ENCODE peak calls at places on chromosomes 12 and 14, in five cellular contexts. One of them, this sample, is unnamed.

GRCh38 chr14:53409974-53410373 is 256.9 kb upstream of the DDHD1 start:
- DNase-seq in GM23248: peak; percentile 68
- DNase-seq in ovary: no peak
- DNase-seq in cardiac muscle cell: no peak
- DNase-seq in esophagus squamous epithelium: no peak
- DNase-seq in this sample: no peak

GRCh38 chr12:58346032-58346632 is 404.8 kb downstream of the ATP23 start:
- DNase-seq in GM23248: peak; percentile 69
- DNase-seq in ovary: no peak
- DNase-seq in cardiac muscle cell: peak; percentile 66
- DNase-seq in esophagus squamous epithelium: no peak
- DNase-seq in this sample: peak; percentile 25

GRCh38 chr14:52259452-52259851 is 8.0 kb upstream of the PTGDR start:
- DNase-seq in GM23248: peak; percentile 14
- DNase-seq in ovary: no peak
- DNase-seq in cardiac muscle cell: peak; percentile 53
- DNase-seq in esophagus squamous epithelium: no peak
- DNase-seq in this sample: no peak

GRCh38 chr12:104360988-104361707 is 57.6 kb downstream of the EID3 start:
- DNase-seq in GM23248: no peak
- DNase-seq in ovary: no peak
- DNase-seq in cardiac muscle cell: peak; percentile 85
- DNase-seq in esophagus squamous epithelium: no peak
- DNase-seq in this sample: peak; percentile 5

GRCh38 chr12:67018105-67018504 is 251.1 kb upstream of the CAND1 start:
- DNase-seq in GM23248: no peak
- DNase-seq in ovary: no peak
- DNase-seq in cardiac muscle cell: no peak
- DNase-seq in esophagus squamous epithelium: no peak
- DNase-seq in this sample: no peak

GRCh38 chr14:103861413-103862392 is 14.3 kb upstream of the PPP1R13B start:
- DNase-seq in GM23248: peak; percentile 31
- DNase-seq in ovary: peak; percentile 52
- DNase-seq in cardiac muscle cell: no peak
- DNase-seq in esophagus squamous epithelium: no peak
- DNase-seq in this sample: no peak

GRCh38 chr14:104604461-104605449 is at the start of gene TMEM179:
- DNase-seq in GM23248: peak; percentile 35
- DNase-seq in ovary: no peak
- DNase-seq in cardiac muscle cell: peak; percentile 32
- DNase-seq in esophagus squamous epithelium: no peak
- DNase-seq in this sample: no peak

GRCh38 chr12:3668479-3669165 is 84.3 kb downstream of the CRACR2A start:
- DNase-seq in GM23248: no peak
- DNase-seq in ovary: no peak
- DNase-seq in cardiac muscle cell: no peak
- DNase-seq in esophagus squamous epithelium: no peak
- DNase-seq in this sample: no peak

GRCh38 chr12:122064780-122065588 is 13.6 kb upstream of the MLXIP start:
- DNase-seq in GM23248: peak; percentile 71
- DNase-seq in ovary: peak; percentile 80
- DNase-seq in cardiac muscle cell: peak; percentile 92
- DNase-seq in esophagus squamous epithelium: no peak
- DNase-seq in this sample: no peak

GRCh38 chr12:48454675-48455074 is 17.7 kb upstream of the ANP32D start:
- DNase-seq in GM23248: peak; percentile 49
- DNase-seq in ovary: no peak
- DNase-seq in cardiac muscle cell: peak; percentile 71
- DNase-seq in esophagus squamous epithelium: no peak
- DNase-seq in this sample: no peak

GRCh38 chr14:76777721-76778120 is 16.5 kb downstream of the VASH1 start:
- DNase-seq in GM23248: no peak
- DNase-seq in ovary: no peak
- DNase-seq in cardiac muscle cell: no peak
- DNase-seq in esophagus squamous epithelium: no peak
- DNase-seq in this sample: no peak

GRCh38 chr12:57983150-57983857 is 41.9 kb downstream of the ATP23 start:
- DNase-seq in GM23248: peak; percentile 75
- DNase-seq in ovary: no peak
- DNase-seq in cardiac muscle cell: peak; percentile 80
- DNase-seq in esophagus squamous epithelium: no peak
- DNase-seq in this sample: peak; percentile 3

GRCh38 chr12:66025477-66025876 is 105.1 kb downstream of the LLPH start:
- DNase-seq in GM23248: no peak
- DNase-seq in ovary: no peak
- DNase-seq in cardiac muscle cell: no peak
- DNase-seq in esophagus squamous epithelium: no peak
- DNase-seq in this sample: no peak

GRCh38 chr14:91417983-91418386 is 365 bp upstream of the CCDC88C start:
- DNase-seq in GM23248: peak; percentile 45
- DNase-seq in ovary: no peak
- DNase-seq in cardiac muscle cell: peak; percentile 22
- DNase-seq in esophagus squamous epithelium: no peak
- DNase-seq in this sample: peak; percentile 67

GRCh38 chr12:120997448-120997847 is 18.8 kb downstream of the C12orf43 start:
- DNase-seq in GM23248: no peak
- DNase-seq in ovary: no peak
- DNase-seq in cardiac muscle cell: no peak
- DNase-seq in esophagus squamous epithelium: no peak
- DNase-seq in this sample: no peak

GRCh38 chr14:65985976-65986375 is 500.2 kb upstream of the CCDC196 start:
- DNase-seq in GM23248: no peak
- DNase-seq in ovary: no peak
- DNase-seq in cardiac muscle cell: peak; percentile 8
- DNase-seq in esophagus squamous epithelium: no peak
- DNase-seq in this sample: no peak

GRCh38 chr12:109624467-109624866 is 50.9 kb downstream of the MVK start:
- DNase-seq in GM23248: no peak
- DNase-seq in ovary: no peak
- DNase-seq in cardiac muscle cell: no peak
- DNase-seq in esophagus squamous epithelium: no peak
- DNase-seq in this sample: no peak

GRCh38 chr12:52305921-52306705 is 14.8 kb upstream of the KRT81 start:
- DNase-seq in GM23248: no peak
- DNase-seq in ovary: no peak
- DNase-seq in cardiac muscle cell: no peak
- DNase-seq in esophagus squamous epithelium: no peak
- DNase-seq in this sample: no peak

GRCh38 chr14:89504602-89505320 is 87.7 kb upstream of the FOXN3 start:
- DNase-seq in GM23248: peak; percentile 86
- DNase-seq in ovary: no peak
- DNase-seq in cardiac muscle cell: peak; percentile 50
- DNase-seq in esophagus squamous epithelium: no peak
- DNase-seq in this sample: no peak

GRCh38 chr12:51910168-51910567 is 2.9 kb downstream of the ACVRL1 start:
- DNase-seq in GM23248: peak; percentile 74
- DNase-seq in ovary: no peak
- DNase-seq in cardiac muscle cell: peak; percentile 32
- DNase-seq in esophagus squamous epithelium: no peak
- DNase-seq in this sample: no peak

GRCh38 chr14:29926228-29926627 is 1.4 kb downstream of the PRKD1 start:
- DNase-seq in GM23248: peak; percentile 29
- DNase-seq in ovary: no peak
- DNase-seq in cardiac muscle cell: peak; percentile 9
- DNase-seq in esophagus squamous epithelium: no peak
- DNase-seq in this sample: no peak

DNA sequence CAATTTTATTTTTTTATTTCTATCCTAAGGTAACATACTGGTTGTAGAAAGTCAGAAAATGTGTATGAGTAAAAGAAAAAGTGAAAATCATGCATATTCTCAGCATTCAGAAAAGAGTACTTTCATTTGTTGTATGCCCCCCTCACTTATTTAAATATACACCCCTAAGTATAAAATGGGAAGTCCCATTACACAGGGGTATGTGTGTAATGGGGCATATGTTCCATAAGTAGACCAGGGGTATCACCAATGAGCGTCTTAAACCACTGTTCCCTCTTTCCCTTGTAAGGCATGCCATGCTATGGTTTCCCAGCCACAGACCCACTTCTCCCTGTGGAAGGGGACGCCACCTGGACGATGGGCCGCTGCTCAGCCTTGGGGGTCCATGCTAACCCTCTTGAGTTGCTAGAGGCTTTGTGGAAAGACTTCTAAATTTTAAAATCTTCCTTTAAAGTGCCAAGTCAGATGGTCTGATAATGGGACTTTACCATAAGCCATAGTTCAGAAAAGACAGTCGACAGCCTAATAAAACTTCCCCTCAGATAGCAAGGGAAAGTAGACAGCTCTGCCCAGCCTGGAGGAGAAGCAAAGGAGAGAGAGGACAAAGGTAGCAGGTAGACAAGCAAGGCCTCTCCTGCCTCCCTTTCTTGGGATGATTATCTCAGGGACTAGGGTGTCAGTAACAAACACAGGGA is 118.2 kb downstream of the ZFP36L1 start:
- DNase-seq in GM23248: no peak
- DNase-seq in ovary: no peak
- DNase-seq in cardiac muscle cell: no peak
- DNase-seq in esophagus squamous epithelium: no peak
- DNase-seq in this sample: peak; percentile 49
- H3K27ac ChIP-seq in GM23248: no peak overlapping the region
- H3K27ac ChIP-seq in ovary: no peak overlapping the region
- H3K27ac ChIP-seq in cardiac muscle cell: no peak overlapping the region
- H3K27ac ChIP-seq in esophagus squamous epithelium: peak overlapping the region; percentile 86
- H3K27ac ChIP-seq in this sample: no peak overlapping the region

GRCh38 chr12:61902403-61902802 is 357.8 kb upstream of the USP15 start:
- DNase-seq in GM23248: no peak
- DNase-seq in ovary: no peak
- DNase-seq in cardiac muscle cell: no peak
- DNase-seq in esophagus squamous epithelium: no peak
- DNase-seq in this sample: no peak
- H3K4me1 ChIP-seq in GM23248: no peaks in the 10 kb centered on the region
- H3K4me1 ChIP-seq in ovary: no peaks in the 10 kb centered on the region
- H3K4me1 ChIP-seq in cardiac muscle cell: no peaks in the 10 kb centered on the region
- H3K4me1 ChIP-seq in esophagus squamous epithelium: no peaks in the 10 kb centered on the region
- H3K4me1 ChIP-seq in this sample: no peaks in the 10 kb centered on the region

GRCh38 chr12:40107803-40108620 is 2.1 kb upstream of the SLC2A13 start:
- DNase-seq in GM23248: no peak
- DNase-seq in ovary: no peak
- DNase-seq in cardiac muscle cell: peak; percentile 27
- DNase-seq in esophagus squamous epithelium: no peak
- DNase-seq in this sample: no peak
- H3K4me3 ChIP-seq in GM23248: no peak overlapping the region
- H3K4me3 ChIP-seq in ovary: no peak overlapping the region
- H3K4me3 ChIP-seq in cardiac muscle cell: no peak overlapping the region
- H3K4me3 ChIP-seq in esophagus squamous epithelium: no peak overlapping the region
- H3K4me3 ChIP-seq in this sample: no peak overlapping the region

GRCh38 chr14:100840286-100840685 is 14.4 kb downstream of the MEG3 start:
- DNase-seq in GM23248: no peak
- DNase-seq in ovary: no peak
- DNase-seq in cardiac muscle cell: no peak
- DNase-seq in esophagus squamous epithelium: no peak
- DNase-seq in this sample: no peak
- H3K27ac ChIP-seq in GM23248: no peak overlapping the region
- H3K27ac ChIP-seq in ovary: no peak overlapping the region
- H3K27ac ChIP-seq in cardiac muscle cell: no peak overlapping the region
- H3K27ac ChIP-seq in esophagus squamous epithelium: no peak overlapping the region
- H3K27ac ChIP-seq in this sample: no peak overlapping the region

GRCh38 chr14:68631691-68632590 is 160.9 kb downstream of the ZFP36L1 start:
- DNase-seq in GM23248: no peak
- DNase-seq in ovary: no peak
- DNase-seq in cardiac muscle cell: no peak
- DNase-seq in esophagus squamous epithelium: no peak
- DNase-seq in this sample: no peak
- H3K4me1 ChIP-seq in GM23248: peaks cover 2% of the 10 kb centered on the region
- H3K4me1 ChIP-seq in ovary: peaks cover 14% of the 10 kb centered on the region
- H3K4me1 ChIP-seq in cardiac muscle cell: peaks cover 65% of the 10 kb centered on the region
- H3K4me1 ChIP-seq in esophagus squamous epithelium: peaks cover 26% of the 10 kb centered on the region
- H3K4me1 ChIP-seq in this sample: peaks cover 2% of the 10 kb centered on the region